ENCODE peak calls at places on chromosome 21, in seven cellular contexts. H is activated CD4-positive, alpha-beta T cell treated with anti-CD3 and anti-CD28 coated beads, Interleukin-2, amount 50 U/mL, for 1 hour; V is HuH-7.5; L is GM04504; F is B cell; P is heart left ventricle; J is small intestine. R is an unnamed sample.

GRCh38 chr21:42746593-42747266 is 93.3 kb downstream of the PDE9A start:
- DNase-seq in F (no peak), V (no peak), J (peak; percentile 18), L (no peak), H (peak; percentile 45), P (no peak), R (no peak)

GRCh38 chr21:46567348-46567747 is 37.5 kb downstream of the S100B start:
- DNase-seq in V (no peak), L (no peak), P (no peak), H (no peak), F (no peak), J (no peak), R (no peak)

GRCh38 chr21:41369915-41370839 is 8.3 kb downstream of the MX2 start:
- DNase-seq in H (peak; percentile 26), J (peak; percentile 38), V (peak; percentile 47), P (no peak), L (no peak), F (no peak), R (peak; percentile 66)

GRCh38 chr21:17783816-17784598 is 35.1 kb downstream of the C21orf91 start:
- DNase-seq in P (no peak), V (no peak), H (no peak), F (peak; percentile 47), L (no peak), J (peak; percentile 24), R (no peak)

GRCh38 chr21:38303300-38303699 is 46.5 kb downstream of the KCNJ15 start:
- DNase-seq in H (no peak), V (no peak), J (no peak), P (no peak), L (peak; percentile 95), F (no peak), R (no peak)

GRCh38 chr21:37259426-37259825 is 7.7 kb downstream of the VPS26C start:
- DNase-seq in J (no peak), H (no peak), F (no peak), P (no peak), L (no peak), V (no peak), R (no peak)

GRCh38 chr21:25572895-25573310 is 34.4 kb downstream of the MRPL39 start:
- DNase-seq in V (no peak), F (no peak), J (no peak), P (no peak), L (no peak), H (no peak), R (peak; percentile 26)

GRCh38 chr21:36698160-36699025 is 522 bp upstream of the SIM2 start:
- DNase-seq in L (no peak), F (no peak), J (no peak), P (peak; percentile 25), V (no peak), H (no peak), R (peak; percentile 53)

GRCh38 chr21:25179116-25179515 is 428.2 kb downstream of the MRPL39 start:
- DNase-seq in H (no peak), J (no peak), P (no peak), F (no peak), V (no peak), L (no peak), R (no peak)

GRCh38 chr21:15617968-15618367 is 111.8 kb upstream of the USP25 start:
- DNase-seq in F (no peak), L (no peak), H (no peak), V (no peak), J (no peak), P (no peak), R (no peak)

GRCh38 chr21:32813265-32813903 is 41.8 kb upstream of the PAXBP1 start:
- DNase-seq in P (no peak), F (no peak), H (no peak), L (no peak), V (no peak), J (no peak), R (peak; percentile 18)

GRCh38 chr21:36471254-36471723 is 8.6 kb downstream of the CLDN14 start:
- DNase-seq in H (no peak), F (no peak), P (no peak), V (no peak), L (no peak), J (no peak), R (peak; percentile 81)

GRCh38 chr21:41751621-41752020 is 15.2 kb downstream of the RIPK4 start:
- DNase-seq in F (no peak), V (no peak), H (no peak), L (no peak), J (peak; percentile 64), P (no peak), R (no peak)

GRCh38 chr21:38804617-38805281 is 980 bp upstream of the ETS2 start:
- DNase-seq in P (peak; percentile 83), F (no peak), L (no peak), H (no peak), J (peak; percentile 81), V (peak; percentile 44), R (peak; percentile 45)

GRCh38 chr21:36205962-36206361 is 49.3 kb downstream of the DOP1B start:
- DNase-seq in V (no peak), L (no peak), F (no peak), H (no peak), P (no peak), J (no peak), R (no peak)

GRCh38 chr21:29347274-29347681 is 48.6 kb downstream of the BACH1 start:
- DNase-seq in V (no peak), P (no peak), J (peak; percentile 81), H (no peak), L (no peak), F (no peak), R (no peak)

GRCh38 chr21:35423694-35424093 is 374.6 kb upstream of the RUNX1 start:
- DNase-seq in H (no peak), V (no peak), L (peak; percentile 26), F (no peak), P (no peak), J (no peak), R (no peak)

GRCh38 chr21:15455819-15456462 is 273.8 kb upstream of the USP25 start:
- DNase-seq in L (no peak), P (no peak), F (no peak), H (no peak), J (peak; percentile 94), V (no peak), R (no peak)

GRCh38 chr21:36589352-36589971 is 109.5 kb upstream of the SIM2 start:
- DNase-seq in V (peak; percentile 17), L (peak; percentile 50), F (no peak), J (peak; percentile 21), P (peak; percentile 38), H (no peak), R (peak; percentile 68)

GRCh38 chr21:41707231-41707988 is 59.4 kb downstream of the RIPK4 start:
- DNase-seq in V (no peak), P (no peak), L (no peak), J (peak; percentile 90), H (no peak), F (no peak), R (no peak)

GRCh38 chr21:24420694-24421093 is 1186.6 kb downstream of the MRPL39 start:
- DNase-seq in L (no peak), V (no peak), F (no peak), H (no peak), P (no peak), J (no peak), R (no peak)

GRCh38 chr21:44507673-44508425 is 32.1 kb downstream of the KRTAP10-1 start:
- DNase-seq in J (no peak), L (no peak), F (no peak), H (no peak), P (no peak), V (no peak), R (no peak)

GRCh38 chr21:36082140-36082742 is 12.4 kb downstream of the CBR1 start:
- DNase-seq in P (no peak), V (no peak), J (no peak), H (no peak), F (no peak), L (no peak), R (no peak)

GRCh38 chr21:29436143-29436542 is 137.4 kb downstream of the BACH1 start:
- DNase-seq in H (peak; percentile 30), P (peak; percentile 38), J (peak; percentile 16), L (no peak), F (no peak), V (no peak), R (no peak)

GRCh38 chr21:44436958-44437357 is 18.4 kb upstream of the LRRC3 start:
- DNase-seq in F (no peak), P (peak; percentile 7), J (no peak), H (no peak), L (no peak), V (no peak), R (no peak)

GRCh38 chr21:34520769-34521508 is 8.9 kb upstream of the KCNE1 start:
- DNase-seq in L (no peak), H (no peak), V (no peak), P (no peak), J (no peak), F (no peak), R (no peak)

GRCh38 chr21:44466996-44467858 is 11.9 kb downstream of the LRRC3 start:
- DNase-seq in J (no peak), L (no peak), V (no peak), H (no peak), F (no peak), P (no peak), R (no peak)

GRCh38 chr21:44509539-44509938 is 30.5 kb downstream of the KRTAP10-1 start:
- DNase-seq in L (no peak), F (no peak), H (no peak), P (peak; percentile 91), V (peak; percentile 40), J (peak; percentile 82), R (no peak)

GRCh38 chr21:17903029-17903806 is 84.1 kb upstream of the C21orf91 start:
- DNase-seq in J (peak; percentile 34), L (peak; percentile 14), V (no peak), H (no peak), F (no peak), P (no peak), R (peak; percentile 45)

GRCh38 chr21:45390121-45390751 is 14.7 kb upstream of the COL18A1 start:
- DNase-seq in H (no peak), J (no peak), L (no peak), P (peak; percentile 19), V (no peak), F (no peak), R (no peak)

GRCh38 chr21:42941696-42942085 is 16.3 kb upstream of the ERVH48-1 start:
- DNase-seq in L (no peak), P (no peak), H (no peak), V (no peak), F (no peak), J (no peak), R (no peak)

R was measured in GM13977.